ENCODE peak calls at places on chromosomes 12 and 14, in six cellular contexts. I is HEK293T, H is hippocampal formation, N is esophagus muscularis mucosa, P is substantia nigra, D is SIG-M5. X is an unnamed sample.

GRCh38 chr12:18261273-18261672 is at the start of gene PIK3C2G:
- DNase-seq in N (no peak), I (no peak), D (no peak), P (no peak), H (no peak), X (no peak)

GRCh38 chr12:30613119-30613830 is 82.4 kb downstream of the IPO8 start:
- DNase-seq in D (no peak), I (no peak), P (no peak), N (no peak), H (no peak), X (no peak)

GRCh38 chr12:53567961-53568360 is 58.2 kb downstream of the ATF7 start:
- DNase-seq in N (no peak), H (no peak), D (no peak), I (no peak), P (no peak), X (no peak)

GRCh38 chr12:84422340-84422739 is 490.3 kb downstream of the SLC6A15 start:
- DNase-seq in H (no peak), P (no peak), I (no peak), N (no peak), D (no peak), X (no peak)

GRCh38 chr14:34810028-34810427 is 65.1 kb downstream of the BAZ1A start:
- DNase-seq in H (no peak), P (no peak), I (no peak), N (no peak), D (no peak), X (no peak)

GRCh38 chr12:11730299-11731041 is 81.0 kb downstream of the ETV6 start:
- DNase-seq in I (no peak), H (no peak), N (no peak), D (no peak), P (no peak), X (no peak)

GRCh38 chr14:63394856-63395255 is 76.1 kb upstream of the GPHB5 start:
- DNase-seq in I (no peak), N (no peak), D (no peak), H (no peak), P (no peak), X (no peak)

GRCh38 chr12:73057428-73057827 is 785.3 kb downstream of the TRHDE start:
- DNase-seq in N (no peak), I (no peak), P (no peak), H (no peak), D (no peak), X (no peak)

GRCh38 chr12:48827513-48828096 is 9.3 kb downstream of the CACNB3 start:
- DNase-seq in D (no peak), N (no peak), P (no peak), I (no peak), H (no peak), X (no peak)